ENCODE peak calls at places on chromosomes 3 and 15, in six cellular contexts. F is T-helper 2 cell; D is pancreas; U is substantia nigra; S is activated T-cell treated with anti-CD3 and anti-CD28 coated beads for 1 hour; I is stimulated activated CD8-positive, alpha-beta memory T cell treated with anti-CD3 and anti-CD28 coated beads, Interleukin-7, amount 100 ng/mL, for 24 hours. L is an unnamed sample.
A peak's percentile ranks its signal among the peaks of the same experiment; 100 is the strongest.

GRCh38 chr15:58462973-58463663 is 31.3 kb downstream of the LIPC start:
- DNase-seq in F (no peak), U (no peak), D (no peak), S (no peak), I (no peak), L (no peak)

GRCh38 chr15:74763416-74763815 is 14.8 kb downstream of the CYP1A2 start:
- DNase-seq in D (no peak), I (no peak), S (no peak), U (no peak), F (no peak), L (no peak)

GRCh38 chr3:28901029-28901428 is 379.8 kb upstream of the RBMS3 start:
- DNase-seq in U (peak; percentile 2), F (no peak), I (no peak), D (no peak), S (no peak), L (no peak)

GRCh38 chr3:124584552-124585391 is 145.5 kb upstream of the UMPS start:
- DNase-seq in F (peak; percentile 24), D (peak; percentile 93), S (peak; percentile 19), U (peak; percentile 34), I (peak; percentile 4), L (peak; percentile 42)

GRCh38 chr3:129952956-129953355 is 21.6 kb upstream of the TRH start:
- DNase-seq in S (no peak), F (no peak), I (no peak), U (no peak), D (no peak), L (no peak)

GRCh38 chr3:126852536-126852935 is 130.4 kb upstream of the PLXNA1 start:
- DNase-seq in S (no peak), F (no peak), I (no peak), U (no peak), D (no peak), L (no peak)

GRCh38 chr3:37753428-37753827 is 108.3 kb upstream of the CTDSPL start:
- DNase-seq in S (no peak), I (no peak), U (no peak), F (no peak), D (no peak), L (no peak)

GRCh38 chr3:141798455-141798854 is 35.2 kb downstream of the GRK7 start:
- DNase-seq in F (no peak), I (no peak), S (no peak), D (peak; percentile 53), U (no peak), L (no peak)

GRCh38 chr3:46107682-46108081 is 80.4 kb upstream of the XCR1 start:
- DNase-seq in U (no peak), D (no peak), F (no peak), S (no peak), I (no peak), L (no peak)

GRCh38 chr3:102536479-102536878 is 101.7 kb downstream of the ZPLD1 start:
- DNase-seq in I (no peak), D (no peak), F (no peak), S (no peak), U (no peak), L (no peak)

L was measured in activated CD4-positive, CD25-positive, alpha-beta regulatory T cell treated with anti-CD3 and anti-CD28 coated beads, Interleukin-2, amount 50 U/mL, for 72 hours.